ENCODE peak calls at places on chromosomes 1 and 21, in eight cellular contexts. K is lower lobe of right lung; B is body of pancreas; V is PC-3; H is endodermal cell; M is aorta; G is CD8-positive, alpha-beta memory T cell; W is heart right ventricle. O is an unnamed sample.
A peak's percentile ranks its signal among the peaks of the same experiment; 100 is the strongest.

GRCh38 chr1:8089535-8090228 is 63.6 kb upstream of the ERRFI1 start:
- DNase-seq in K (no peak), B (no peak), V (peak; percentile 38), H (no peak), M (no peak), G (no peak), W (no peak), O (no peak)

GRCh38 chr1:33015216-33015615 is 21.5 kb downstream of the AK2 start:
- DNase-seq in K (no peak), B (no peak), V (no peak), H (no peak), M (no peak), G (no peak), W (no peak), O (no peak)

GRCh38 chr1:7280257-7280656 is 490.8 kb upstream of the VAMP3 start:
- DNase-seq in K (no peak), B (no peak), V (no peak), H (no peak), M (no peak), G (no peak), W (no peak), O (no peak)

GRCh38 chr1:31591425-31592093 is 15.2 kb downstream of the TINAGL1 start:
- DNase-seq in K (no peak), B (no peak), V (peak; percentile 80), H (peak; percentile 48), M (no peak), G (no peak), W (no peak), O (no peak)

GRCh38 chr1:240508201-240508600 is 103.8 kb downstream of the GREM2 start:
- DNase-seq in K (no peak), B (no peak), V (no peak), H (no peak), M (no peak), G (no peak), W (no peak), O (no peak)

GRCh38 chr1:99441234-99442095 is 177.2 kb downstream of the PLPPR4 start:
- DNase-seq in K (no peak), B (no peak), V (peak; percentile 73), H (no peak), M (no peak), G (no peak), W (no peak), O (no peak)

GRCh38 chr1:61851849-61852692 is 109.8 kb downstream of the PATJ start:
- DNase-seq in K (no peak), B (no peak), V (peak; percentile 79), H (no peak), M (no peak), G (peak; percentile 33), W (no peak), O (no peak)

GRCh38 chr1:54528613-54529012 is 19.4 kb upstream of the ACOT11 start:
- DNase-seq in K (no peak), B (no peak), V (no peak), H (no peak), M (peak; percentile 7), G (no peak), W (no peak), O (no peak)

GRCh38 chr1:67431869-67432578 is 1.8 kb upstream of the SERBP1 start:
- DNase-seq in K (no peak), B (no peak), V (no peak), H (peak; percentile 59), M (no peak), G (no peak), W (no peak), O (no peak)

GRCh38 chr1:36555041-36555440 is 72.3 kb upstream of the CSF3R start:
- DNase-seq in K (peak; percentile 12), B (no peak), V (no peak), H (peak; percentile 24), M (no peak), G (no peak), W (no peak), O (no peak)

GRCh38 chr1:225941220-225941948 is at the start of gene LEFTY2:
- DNase-seq in K (no peak), B (no peak), V (no peak), H (peak; percentile 68), M (no peak), G (no peak), W (no peak), O (no peak)

GRCh38 chr1:66217021-66217420 is 316.9 kb upstream of the SGIP1 start:
- DNase-seq in K (no peak), B (no peak), V (peak; percentile 56), H (no peak), M (no peak), G (no peak), W (no peak), O (no peak)

GRCh38 chr1:177817969-177818872 is 151.6 kb downstream of the SEC16B start:
- DNase-seq in K (no peak), B (no peak), V (no peak), H (no peak), M (no peak), G (no peak), W (no peak), O (no peak)

GRCh38 chr21:44709426-44710293 is 1.7 kb downstream of the TSPEAR start:
- DNase-seq in K (no peak), B (no peak), V (peak; percentile 62), H (peak; percentile 56), M (peak; percentile 73), G (no peak), W (no peak), O (no peak)

GRCh38 chr1:3817138-3817740 is 20.9 kb upstream of the LRRC47 start:
- DNase-seq in K (peak; percentile 31), B (no peak), V (no peak), H (no peak), M (peak; percentile 58), G (no peak), W (no peak), O (no peak)

GRCh38 chr1:94980049-94980908 is 53.4 kb upstream of the CNN3 start:
- DNase-seq in K (no peak), B (no peak), V (no peak), H (no peak), M (no peak), G (no peak), W (no peak), O (no peak)

GRCh38 chr21:35154788-35155187 is 105.7 kb upstream of the RUNX1 start:
- DNase-seq in K (no peak), B (no peak), V (no peak), H (no peak), M (no peak), G (no peak), W (no peak), O (no peak)

GRCh38 chr1:163258181-163258580 is 55.5 kb upstream of the RGS5 start:
- DNase-seq in K (no peak), B (no peak), V (peak; percentile 71), H (no peak), M (no peak), G (no peak), W (no peak), O (no peak)

GRCh38 chr1:86245566-86246190 is 89.1 kb upstream of the COL24A1 start:
- DNase-seq in K (no peak), B (no peak), V (peak; percentile 41), H (no peak), M (no peak), G (no peak), W (no peak), O (no peak)

GRCh38 chr1:98794196-98794886 is 132.8 kb downstream of the SNX7 start:
- DNase-seq in K (no peak), B (peak; percentile 43), V (peak; percentile 88), H (peak; percentile 80), M (no peak), G (peak; percentile 60), W (no peak), O (peak; percentile 12)

GRCh38 chr1:75672528-75673393 is 51.7 kb upstream of the ACADM start:
- DNase-seq in K (no peak), B (peak; percentile 19), V (peak; percentile 84), H (peak; percentile 86), M (no peak), G (no peak), W (no peak), O (no peak)

GRCh38 chr21:15928196-15928595 is 198.4 kb downstream of the USP25 start:
- DNase-seq in K (no peak), B (no peak), V (no peak), H (no peak), M (no peak), G (no peak), W (no peak), O (no peak)
- H3K36me3 ChIP-seq in K (no peaks in the 10 kb centered on the region), B (no peaks in the 10 kb centered on the region), V (no peaks in the 10 kb centered on the region), H (no peaks in the 10 kb centered on the region), M (no peaks in the 10 kb centered on the region), G (no peaks in the 10 kb centered on the region), W (no peaks in the 10 kb centered on the region), O (no peaks in the 10 kb centered on the region)

DNA sequence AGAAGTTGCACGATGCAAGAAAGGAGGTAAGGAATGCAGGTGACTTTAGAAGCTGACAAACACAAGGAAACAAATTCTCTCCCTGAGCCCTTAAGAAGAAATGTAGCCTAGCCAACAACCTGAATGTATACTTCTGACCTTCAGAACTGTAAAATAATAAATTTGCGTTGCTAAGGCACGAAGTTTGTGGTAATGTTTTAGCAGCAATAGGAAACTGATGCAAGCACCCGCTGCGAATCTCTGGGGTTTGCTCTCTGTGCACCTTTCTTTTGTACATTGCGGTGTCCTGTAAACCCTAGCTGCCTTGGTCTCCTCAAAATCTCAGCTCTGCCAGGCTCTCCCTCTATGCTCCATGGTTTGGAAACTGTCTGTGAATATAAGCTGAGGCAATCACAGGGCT is 15.1 kb downstream of the CD53 start:
- DNase-seq in K (no peak), B (no peak), V (no peak), H (no peak), M (no peak), G (no peak), W (no peak), O (no peak)
- H3K36me3 ChIP-seq in K (peaks cover 15% of the 10 kb centered on the region), B (no peaks in the 10 kb centered on the region), V (no peaks in the 10 kb centered on the region), H (no peaks in the 10 kb centered on the region), M (no peaks in the 10 kb centered on the region), G (peaks cover 14% of the 10 kb centered on the region), W (peaks cover 22% of the 10 kb centered on the region), O (peaks cover 23% of the 10 kb centered on the region)

GRCh38 chr21:38810826-38811164 is 5.1 kb downstream of the ETS2 start:
- DNase-seq in K (no peak), B (no peak), V (no peak), H (no peak), M (no peak), G (no peak), W (no peak), O (no peak)

GRCh38 chr21:38809170-38809878 is 3.6 kb downstream of the ETS2 start:
- DNase-seq in K (no peak), B (no peak), V (no peak), H (no peak), M (no peak), G (no peak), W (no peak), O (no peak)

GRCh38 chr21:38811257-38811656 is 5.5 kb downstream of the ETS2 start:
- DNase-seq in K (no peak), B (no peak), V (peak; percentile 99), H (no peak), M (no peak), G (no peak), W (no peak), O (no peak)

GRCh38 chr21:38807987-38808386 is 2.3 kb downstream of the ETS2 start:
- DNase-seq in K (no peak), B (no peak), V (no peak), H (no peak), M (no peak), G (no peak), W (no peak), O (no peak)

GRCh38 chr21:38810034-38810825 is 4.5 kb downstream of the ETS2 start:
- DNase-seq in K (no peak), B (no peak), V (no peak), H (no peak), M (no peak), G (no peak), W (no peak), O (no peak)
- H3K36me3 ChIP-seq in K (peaks cover 71% of the 10 kb centered on the region), B (no peaks in the 10 kb centered on the region), V (peaks cover 68% of the 10 kb centered on the region), H (peaks cover 74% of the 10 kb centered on the region), M (peaks cover 10% of the 10 kb centered on the region), G (peaks cover 12% of the 10 kb centered on the region), W (peaks cover 74% of the 10 kb centered on the region), O (peaks cover 22% of the 10 kb centered on the region)

GRCh38 chr1:90223401-90223800 is 228.5 kb downstream of the ZNF326 start:
- DNase-seq in K (no peak), B (no peak), V (no peak), H (no peak), M (no peak), G (no peak), W (no peak), O (no peak)
- H3K36me3 ChIP-seq in K (no peaks in the 10 kb centered on the region), B (no peaks in the 10 kb centered on the region), V (no peaks in the 10 kb centered on the region), H (no peaks in the 10 kb centered on the region), M (no peaks in the 10 kb centered on the region), G (no peaks in the 10 kb centered on the region), W (no peaks in the 10 kb centered on the region), O (no peaks in the 10 kb centered on the region)

O was measured in effector memory CD4-positive, alpha-beta T cell.